ENCODE peak calls at places on chromosome 22, in five cellular contexts. One of them, this sample, is unnamed.

GRCh38 chr22:47126344-47126811 is 363.9 kb downstream of the TBC1D22A start:
- DNase-seq in pancreas: no peak
- DNase-seq in CD8-positive, alpha-beta T cell: no peak
- DNase-seq in endothelial cell of umbilical vein: no peak
- DNase-seq in dorsolateral prefrontal cortex: no peak
- DNase-seq in this sample: no peak

GRCh38 chr22:44193537-44193896 is 12.8 kb downstream of the PARVG start:
- DNase-seq in pancreas: no peak
- DNase-seq in CD8-positive, alpha-beta T cell: no peak
- DNase-seq in endothelial cell of umbilical vein: no peak
- DNase-seq in dorsolateral prefrontal cortex: no peak
- DNase-seq in this sample: no peak

GRCh38 chr22:49423125-49423650 is 404.5 kb downstream of the BRD1 start:
- DNase-seq in pancreas: no peak
- DNase-seq in CD8-positive, alpha-beta T cell: no peak
- DNase-seq in endothelial cell of umbilical vein: no peak
- DNase-seq in dorsolateral prefrontal cortex: no peak
- DNase-seq in this sample: no peak

GRCh38 chr22:35111244-35111643 is 45.3 kb downstream of the ISX start:
- DNase-seq in pancreas: no peak
- DNase-seq in CD8-positive, alpha-beta T cell: no peak
- DNase-seq in endothelial cell of umbilical vein: no peak
- DNase-seq in dorsolateral prefrontal cortex: no peak
- DNase-seq in this sample: no peak

GRCh38 chr22:22705328-22706100 is 61.1 kb downstream of the GGTLC2 start:
- DNase-seq in pancreas: no peak
- DNase-seq in CD8-positive, alpha-beta T cell: no peak
- DNase-seq in endothelial cell of umbilical vein: no peak
- DNase-seq in dorsolateral prefrontal cortex: no peak
- DNase-seq in this sample: no peak

GRCh38 chr22:32473388-32473952 is 1.1 kb upstream of the FBXO7 start:
- DNase-seq in pancreas: no peak
- DNase-seq in CD8-positive, alpha-beta T cell: no peak
- DNase-seq in endothelial cell of umbilical vein: peak; percentile 81
- DNase-seq in dorsolateral prefrontal cortex: no peak
- DNase-seq in this sample: peak; percentile 68

GRCh38 chr22:49620003-49620556 is 207.6 kb downstream of the BRD1 start:
- DNase-seq in pancreas: no peak
- DNase-seq in CD8-positive, alpha-beta T cell: no peak
- DNase-seq in endothelial cell of umbilical vein: no peak
- DNase-seq in dorsolateral prefrontal cortex: no peak
- DNase-seq in this sample: no peak

GRCh38 chr22:48678171-48679135 is 1149.2 kb downstream of the BRD1 start:
- DNase-seq in pancreas: peak; percentile 3
- DNase-seq in CD8-positive, alpha-beta T cell: no peak
- DNase-seq in endothelial cell of umbilical vein: no peak
- DNase-seq in dorsolateral prefrontal cortex: no peak
- DNase-seq in this sample: no peak

GRCh38 chr22:45033136-45033535 is 23.3 kb upstream of the PHF21B start:
- DNase-seq in pancreas: no peak
- DNase-seq in CD8-positive, alpha-beta T cell: no peak
- DNase-seq in endothelial cell of umbilical vein: no peak
- DNase-seq in dorsolateral prefrontal cortex: no peak
- DNase-seq in this sample: no peak

GRCh38 chr22:49269371-49269770 is 558.3 kb downstream of the BRD1 start:
- DNase-seq in pancreas: no peak
- DNase-seq in CD8-positive, alpha-beta T cell: no peak
- DNase-seq in endothelial cell of umbilical vein: no peak
- DNase-seq in dorsolateral prefrontal cortex: no peak
- DNase-seq in this sample: no peak

DNA sequence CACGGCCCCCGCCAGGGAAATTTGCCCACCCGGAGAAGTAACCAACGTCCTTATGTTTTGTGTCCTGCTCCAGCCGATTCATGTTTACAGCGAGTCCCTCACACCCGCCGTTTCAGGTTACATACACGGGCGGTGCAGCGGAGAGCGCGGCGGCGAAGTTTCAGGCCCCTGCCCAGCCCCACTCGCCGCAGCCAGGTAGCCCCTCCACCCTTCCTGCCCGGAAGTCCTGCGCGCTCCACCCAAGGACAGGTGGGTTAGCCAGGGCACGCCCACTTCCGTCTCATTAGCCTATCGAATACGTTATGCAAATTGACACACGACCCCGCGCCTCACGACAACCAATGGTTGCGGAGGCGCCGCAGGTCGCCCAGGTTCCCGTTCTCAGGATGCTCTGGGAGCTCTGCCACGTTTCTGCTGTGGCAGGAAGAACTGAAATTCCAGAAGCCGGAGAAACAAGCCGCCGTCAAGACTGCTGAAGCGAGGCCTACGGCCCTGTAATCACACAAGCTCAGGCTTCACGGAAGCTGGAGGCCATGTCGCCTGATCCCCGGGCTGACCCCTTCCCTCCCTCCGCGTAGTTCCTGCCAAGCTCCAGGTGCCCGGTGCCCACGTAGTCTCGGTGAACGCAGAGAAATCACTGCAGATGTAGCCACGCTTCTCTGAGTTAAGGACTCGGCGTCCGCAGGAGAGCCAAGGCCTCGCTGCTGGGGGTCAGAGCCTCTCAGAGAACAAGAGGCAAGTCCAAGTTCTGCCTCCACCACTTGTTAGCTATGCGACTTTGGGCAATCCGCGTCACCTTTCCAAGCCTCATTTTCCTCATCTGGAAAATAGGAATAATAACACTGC is 22.4 kb upstream of the MYH9 start:
- DNase-seq in pancreas: peak; percentile 98
- DNase-seq in CD8-positive, alpha-beta T cell: peak; percentile 18
- DNase-seq in endothelial cell of umbilical vein: peak; percentile 60
- DNase-seq in dorsolateral prefrontal cortex: peak; percentile 41
- DNase-seq in this sample: no peak
- H3K27ac ChIP-seq in pancreas: peak overlapping the region; percentile 93
- H3K27ac ChIP-seq in CD8-positive, alpha-beta T cell: peak overlapping the region; percentile 53
- H3K27ac ChIP-seq in endothelial cell of umbilical vein: no peak overlapping the region
- H3K27ac ChIP-seq in dorsolateral prefrontal cortex: no peak overlapping the region
- H3K27ac ChIP-seq in this sample: no peak overlapping the region

DNA sequence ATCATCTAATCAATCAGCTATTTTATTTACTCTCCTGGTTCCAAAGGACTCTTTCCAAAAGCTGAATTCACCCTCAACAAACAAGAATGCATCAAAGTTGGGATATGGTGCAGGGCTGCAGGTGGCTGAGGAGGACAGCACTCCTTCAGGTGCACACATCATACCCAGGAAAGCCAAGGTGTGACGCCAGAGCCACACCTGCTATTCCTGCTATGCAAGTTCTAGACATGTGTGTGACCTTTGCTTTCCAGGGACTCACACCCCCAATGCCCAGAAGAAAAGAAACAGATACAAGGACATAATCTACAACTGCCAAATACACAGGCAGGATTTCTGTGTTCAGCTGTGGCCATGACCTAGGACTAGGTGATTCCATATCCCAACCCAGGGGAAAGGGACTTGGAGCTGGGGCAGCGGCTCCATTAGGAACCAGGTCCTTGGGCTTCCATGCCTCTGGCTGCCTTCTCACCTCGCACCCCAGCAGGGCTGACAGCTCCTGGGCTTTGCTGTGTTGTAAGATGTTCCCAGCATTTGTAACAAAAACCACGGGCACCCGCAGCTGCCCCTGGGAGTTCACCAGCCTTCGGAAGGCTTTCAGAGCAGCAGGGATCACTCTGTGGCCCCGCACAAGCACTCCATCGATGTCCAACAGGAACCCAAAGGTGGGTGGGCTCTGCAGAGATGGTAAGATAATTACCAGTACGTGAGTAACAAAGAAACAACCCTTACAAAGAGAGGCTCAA is 9.8 kb downstream of the HDHD5 start:
- DNase-seq in pancreas: no peak
- DNase-seq in CD8-positive, alpha-beta T cell: no peak
- DNase-seq in endothelial cell of umbilical vein: no peak
- DNase-seq in dorsolateral prefrontal cortex: no peak
- DNase-seq in this sample: no peak
- H3K27ac ChIP-seq in pancreas: no peak overlapping the region
- H3K27ac ChIP-seq in CD8-positive, alpha-beta T cell: no peak overlapping the region
- H3K27ac ChIP-seq in endothelial cell of umbilical vein: no peak overlapping the region
- H3K27ac ChIP-seq in dorsolateral prefrontal cortex: no peak overlapping the region
- H3K27ac ChIP-seq in this sample: no peak overlapping the region

DNA sequence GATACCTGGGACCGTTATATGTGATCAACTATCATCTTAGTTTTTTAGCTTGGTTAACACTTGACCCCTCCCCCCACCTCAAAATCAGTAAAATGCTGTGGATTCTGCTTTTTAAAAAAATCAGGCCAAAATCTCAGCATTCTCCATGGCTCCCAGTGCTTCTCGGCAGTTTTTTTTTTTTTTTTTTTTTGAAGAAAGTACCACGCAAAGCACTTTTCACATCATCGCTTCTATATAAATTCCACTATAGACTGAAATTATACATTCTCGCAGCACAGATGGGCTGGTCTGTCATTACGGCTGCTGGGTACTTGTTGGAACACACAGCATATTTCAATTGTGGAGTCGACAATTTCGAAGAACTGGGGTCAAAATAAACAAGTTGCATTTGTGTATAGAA is 67.7 kb upstream of the PPARA start:
- DNase-seq in pancreas: no peak
- DNase-seq in CD8-positive, alpha-beta T cell: no peak
- DNase-seq in endothelial cell of umbilical vein: no peak
- DNase-seq in dorsolateral prefrontal cortex: no peak
- DNase-seq in this sample: peak; percentile 62
- H3K27ac ChIP-seq in pancreas: no peak overlapping the region
- H3K27ac ChIP-seq in CD8-positive, alpha-beta T cell: no peak overlapping the region
- H3K27ac ChIP-seq in endothelial cell of umbilical vein: no peak overlapping the region
- H3K27ac ChIP-seq in dorsolateral prefrontal cortex: peak overlapping the region; percentile 99
- H3K27ac ChIP-seq in this sample: peak overlapping the region; percentile 99

GRCh38 chr22:30398685-30399680 is 2.2 kb downstream of the SEC14L2 start:
- DNase-seq in pancreas: no peak
- DNase-seq in CD8-positive, alpha-beta T cell: no peak
- DNase-seq in endothelial cell of umbilical vein: no peak
- DNase-seq in dorsolateral prefrontal cortex: no peak
- DNase-seq in this sample: peak; percentile 61

GRCh38 chr22:30397656-30398635 is 1.1 kb downstream of the SEC14L2 start:
- DNase-seq in pancreas: no peak
- DNase-seq in CD8-positive, alpha-beta T cell: no peak
- DNase-seq in endothelial cell of umbilical vein: peak; percentile 20
- DNase-seq in dorsolateral prefrontal cortex: no peak
- DNase-seq in this sample: peak; percentile 46

GRCh38 chr22:30399718-30400117 is 2.9 kb downstream of the SEC14L2 start:
- DNase-seq in pancreas: no peak
- DNase-seq in CD8-positive, alpha-beta T cell: no peak
- DNase-seq in endothelial cell of umbilical vein: no peak
- DNase-seq in dorsolateral prefrontal cortex: no peak
- DNase-seq in this sample: no peak

GRCh38 chr22:30400159-30400558 is 3.3 kb downstream of the SEC14L2 start:
- DNase-seq in pancreas: no peak
- DNase-seq in CD8-positive, alpha-beta T cell: no peak
- DNase-seq in endothelial cell of umbilical vein: no peak
- DNase-seq in dorsolateral prefrontal cortex: no peak
- DNase-seq in this sample: no peak

GRCh38 chr22:30396871-30397655 is at the start of gene SEC14L2:
- DNase-seq in pancreas: peak; percentile 76
- DNase-seq in CD8-positive, alpha-beta T cell: peak; percentile 25
- DNase-seq in endothelial cell of umbilical vein: peak; percentile 52
- DNase-seq in dorsolateral prefrontal cortex: peak; percentile 84
- DNase-seq in this sample: peak; percentile 84
- H3K27ac ChIP-seq in pancreas: no peak within 1 kb of the TSS
- H3K27ac ChIP-seq in CD8-positive, alpha-beta T cell: peak within 1 kb of the TSS; percentile 35
- H3K27ac ChIP-seq in endothelial cell of umbilical vein: no peak within 1 kb of the TSS
- H3K27ac ChIP-seq in dorsolateral prefrontal cortex: peak within 1 kb of the TSS; percentile 90
- H3K27ac ChIP-seq in this sample: peak within 1 kb of the TSS; percentile 65

GRCh38 chr22:20951932-20952380 is 15.1 kb upstream of the AIFM3 start:
- DNase-seq in pancreas: no peak
- DNase-seq in CD8-positive, alpha-beta T cell: no peak
- DNase-seq in endothelial cell of umbilical vein: no peak
- DNase-seq in dorsolateral prefrontal cortex: no peak
- DNase-seq in this sample: no peak
- H3K27ac ChIP-seq in pancreas: no peak overlapping the region
- H3K27ac ChIP-seq in CD8-positive, alpha-beta T cell: no peak overlapping the region
- H3K27ac ChIP-seq in endothelial cell of umbilical vein: no peak overlapping the region
- H3K27ac ChIP-seq in dorsolateral prefrontal cortex: no peak overlapping the region
- H3K27ac ChIP-seq in this sample: no peak overlapping the region

GRCh38 chr22:28250036-28250695 is 331.1 kb upstream of the PITPNB start:
- DNase-seq in pancreas: no peak
- DNase-seq in CD8-positive, alpha-beta T cell: no peak
- DNase-seq in endothelial cell of umbilical vein: no peak
- DNase-seq in dorsolateral prefrontal cortex: no peak
- DNase-seq in this sample: peak; percentile 27
- H3K27ac ChIP-seq in pancreas: no peak overlapping the region
- H3K27ac ChIP-seq in CD8-positive, alpha-beta T cell: no peak overlapping the region
- H3K27ac ChIP-seq in endothelial cell of umbilical vein: no peak overlapping the region
- H3K27ac ChIP-seq in dorsolateral prefrontal cortex: no peak overlapping the region
- H3K27ac ChIP-seq in this sample: no peak overlapping the region

GRCh38 chr22:41040483-41040882 is 51.9 kb upstream of the EP300 start:
- DNase-seq in pancreas: no peak
- DNase-seq in CD8-positive, alpha-beta T cell: no peak
- DNase-seq in endothelial cell of umbilical vein: no peak
- DNase-seq in dorsolateral prefrontal cortex: no peak
- DNase-seq in this sample: no peak

GRCh38 chr22:41030891-41031290 is 61.5 kb upstream of the EP300 start:
- DNase-seq in pancreas: no peak
- DNase-seq in CD8-positive, alpha-beta T cell: no peak
- DNase-seq in endothelial cell of umbilical vein: no peak
- DNase-seq in dorsolateral prefrontal cortex: no peak
- DNase-seq in this sample: peak; percentile 52

GRCh38 chr22:41038732-41039131 is 53.7 kb upstream of the EP300 start:
- DNase-seq in pancreas: no peak
- DNase-seq in CD8-positive, alpha-beta T cell: no peak
- DNase-seq in endothelial cell of umbilical vein: no peak
- DNase-seq in dorsolateral prefrontal cortex: no peak
- DNase-seq in this sample: peak; percentile 7

GRCh38 chr22:41036924-41037323 is 55.5 kb upstream of the EP300 start:
- DNase-seq in pancreas: no peak
- DNase-seq in CD8-positive, alpha-beta T cell: no peak
- DNase-seq in endothelial cell of umbilical vein: no peak
- DNase-seq in dorsolateral prefrontal cortex: no peak
- DNase-seq in this sample: no peak

GRCh38 chr22:41034741-41035140 is 57.7 kb upstream of the EP300 start:
- DNase-seq in pancreas: no peak
- DNase-seq in CD8-positive, alpha-beta T cell: no peak
- DNase-seq in endothelial cell of umbilical vein: no peak
- DNase-seq in dorsolateral prefrontal cortex: no peak
- DNase-seq in this sample: no peak
- H3K27ac ChIP-seq in pancreas: no peak overlapping the region
- H3K27ac ChIP-seq in CD8-positive, alpha-beta T cell: no peak overlapping the region
- H3K27ac ChIP-seq in endothelial cell of umbilical vein: no peak overlapping the region
- H3K27ac ChIP-seq in dorsolateral prefrontal cortex: no peak overlapping the region
- H3K27ac ChIP-seq in this sample: no peak overlapping the region

This sample was measured in GM23248.